ENCODE peak calls at places on chromosomes 7 and 10, in eight cellular contexts. W is ovary; L is aorta; O is retina; J is skeletal muscle cell; B is COLO829; H is CD4-positive, alpha-beta T cell; R is kidney glomerular epithelial cell. F is an unnamed sample.

GRCh38 chr7:142243823-142244222 is 14.0 kb downstream of the PRSS58 start:
- DNase-seq in W (no peak), L (no peak), O (no peak), J (no peak), B (no peak), H (no peak), R (no peak), F (no peak)

GRCh38 chr7:40507166-40507565 is 372.4 kb downstream of the SUGCT start:
- DNase-seq in W (no peak), L (no peak), O (no peak), J (no peak), B (no peak), H (no peak), R (no peak), F (no peak)

GRCh38 chr10:129169115-129169514 is 297.9 kb upstream of the MGMT start:
- DNase-seq in W (no peak), L (no peak), O (no peak), J (no peak), B (no peak), H (no peak), R (no peak), F (no peak)

GRCh38 chr10:129536336-129536735 is 69.3 kb downstream of the MGMT start:
- DNase-seq in W (no peak), L (no peak), O (no peak), J (no peak), B (no peak), H (no peak), R (no peak), F (no peak)

GRCh38 chr10:804787-805634 is 115.5 kb upstream of the DIP2C start:
- DNase-seq in W (no peak), L (no peak), O (no peak), J (no peak), B (no peak), H (no peak), R (no peak), F (no peak)

GRCh38 chr7:97342512-97342911 is 225.0 kb downstream of the SDHAF3 start:
- DNase-seq in W (no peak), L (no peak), O (no peak), J (no peak), B (no peak), H (no peak), R (no peak), F (no peak)

GRCh38 chr10:68878463-68878862 is 22.7 kb upstream of the DDX50 start:
- DNase-seq in W (no peak), L (no peak), O (no peak), J (no peak), B (no peak), H (no peak), R (no peak), F (no peak)

GRCh38 chr7:141071260-141071854 is 2.5 kb upstream of the TMEM178B start:
- DNase-seq in W (no peak), L (no peak), O (peak; percentile 90), J (no peak), B (peak; percentile 64), H (peak; percentile 30), R (peak; percentile 40), F (peak; percentile 88)

GRCh38 chr7:150365673-150366398 is 2.8 kb upstream of the REPIN1 start:
- DNase-seq in W (no peak), L (no peak), O (no peak), J (no peak), B (no peak), H (no peak), R (no peak), F (no peak)

GRCh38 chr7:86913709-86914108 is 145.7 kb downstream of the ELAPOR2 start:
- DNase-seq in W (no peak), L (no peak), O (no peak), J (peak; percentile 18), B (no peak), H (no peak), R (no peak), F (no peak)

GRCh38 chr7:31408120-31408729 is 67.7 kb upstream of the NEUROD6 start:
- DNase-seq in W (no peak), L (no peak), O (no peak), J (peak; percentile 6), B (peak; percentile 36), H (no peak), R (peak; percentile 86), F (no peak)

GRCh38 chr7:25895792-25896171 is 256.2 kb upstream of the NFE2L3 start:
- DNase-seq in W (no peak), L (no peak), O (no peak), J (no peak), B (no peak), H (no peak), R (no peak), F (no peak)

GRCh38 chr7:151141855-151142685 is 25.4 kb downstream of the GBX1 start:
- DNase-seq in W (no peak), L (peak; percentile 61), O (peak; percentile 60), J (no peak), B (no peak), H (no peak), R (no peak), F (no peak)

GRCh38 chr7:85851571-85852193 is 664.8 kb upstream of the SEMA3D start:
- DNase-seq in W (no peak), L (no peak), O (no peak), J (peak; percentile 27), B (peak; percentile 48), H (no peak), R (peak; percentile 6), F (peak; percentile 76)

GRCh38 chr10:34941471-34942357 is 126.6 kb upstream of the PARD3 start:
- DNase-seq in W (no peak), L (peak; percentile 43), O (no peak), J (no peak), B (no peak), H (no peak), R (peak; percentile 18), F (no peak)

GRCh38 chr7:7805511-7806153 is 87.2 kb upstream of the RPA3 start:
- DNase-seq in W (no peak), L (no peak), O (no peak), J (no peak), B (no peak), H (no peak), R (no peak), F (no peak)

GRCh38 chr10:63986536-63986935 is 465.3 kb downstream of the REEP3 start:
- DNase-seq in W (no peak), L (no peak), O (no peak), J (no peak), B (no peak), H (no peak), R (no peak), F (no peak)